ENCODE peak calls at places on chromosomes 13 and 19, in five cellular contexts. O, R, S, U and G are unnamed samples.

GRCh38 chr13:73952683-73953082 is 181.5 kb downstream of the KLF12 start:
- DNase-seq in O (no peak), R (peak), S (no peak), U (no peak), G (no peak)

GRCh38 chr13:33862006-33862405 is 44.1 kb downstream of the RFC3 start:
- DNase-seq in O (peak), R (no peak), S (no peak), U (no peak), G (no peak)

GRCh38 chr13:34108396-34108795 is 290.4 kb downstream of the RFC3 start:
- DNase-seq in O (no peak), R (no peak), S (no peak), U (peak), G (no peak)

GRCh38 chr13:45341799-45342584 is 1.0 kb upstream of the TPT1 start:
- DNase-seq in O (no peak), R (no peak), S (no peak), U (peak), G (no peak)

GRCh38 chr13:110116072-110116487 is 190.9 kb downstream of the COL4A1 start:
- DNase-seq in O (no peak), R (peak), S (no peak), U (peak), G (peak)

GRCh38 chr13:50529154-50529882 is 314.2 kb downstream of the DLEU7 start:
- DNase-seq in O (peak), R (no peak), S (no peak), U (peak), G (no peak)

GRCh38 chr13:48400820-48401219 is 12.1 kb downstream of the LPAR6 start:
- DNase-seq in O (no peak), R (no peak), S (no peak), U (peak), G (no peak)

GRCh38 chr19:5314012-5314906 is 26.4 kb downstream of the PTPRS start:
- DNase-seq in O (no peak), R (no peak), S (no peak), U (peak), G (no peak)

GRCh38 chr19:51637362-51637978 is 7.3 kb upstream of the SIGLEC5 start:
- DNase-seq in O (no peak), R (peak), S (no peak), U (peak), G (no peak)

GRCh38 chr13:100597253-100597652 is 8.7 kb upstream of the GGACT start:
- DNase-seq in O (peak), R (no peak), S (no peak), U (peak), G (no peak)

GRCh38 chr19:55670280-55671053 is 4.6 kb upstream of the EPN1 start:
- DNase-seq in O (peak), R (no peak), S (no peak), U (no peak), G (no peak)

GRCh38 chr19:53254451-53255341 is at the start of gene ZNF677:
- DNase-seq in O (peak), R (no peak), S (peak), U (peak), G (peak)